ENCODE peak calls at places on chromosome 17, in six cellular contexts. N is heart right ventricle, Q is A549, O is fibroblast of the aortic adventitia, P is progenitor cell of endocrine pancreas, M is HTR-8/SVneo. U is an unnamed sample.

GRCh38 chr17:48030531-48030930 is 7.1 kb downstream of the COPZ2 start:
- DNase-seq in N (peak; percentile 44), Q (no peak), O (peak; percentile 76), P (no peak), M (no peak), U (no peak)

GRCh38 chr17:39174907-39175694 is 9.1 kb upstream of the ARL5C start:
- DNase-seq in N (peak; percentile 83), Q (peak; percentile 79), O (peak; percentile 63), P (peak; percentile 65), M (peak; percentile 84), U (no peak)

GRCh38 chr17:2837147-2837561 is 40.9 kb downstream of the RAP1GAP2 start:
- DNase-seq in N (no peak), Q (no peak), O (no peak), P (no peak), M (no peak), U (no peak)

GRCh38 chr17:28499366-28499668 is 6.8 kb upstream of the FOXN1 start:
- DNase-seq in N (no peak), Q (no peak), O (no peak), P (no peak), M (no peak), U (no peak)

GRCh38 chr17:52828621-52829020 is 670.1 kb upstream of the CA10 start:
- DNase-seq in N (no peak), Q (peak; percentile 12), O (no peak), P (no peak), M (no peak), U (no peak)

GRCh38 chr17:47948706-47949196 is 7.4 kb downstream of the PNPO start:
- DNase-seq in N (no peak), Q (peak; percentile 85), O (no peak), P (no peak), M (no peak), U (no peak)

GRCh38 chr17:57963149-57963511 is 7.9 kb upstream of the CUEDC1 start:
- DNase-seq in N (no peak), Q (no peak), O (no peak), P (no peak), M (no peak), U (no peak)

GRCh38 chr17:39813631-39814030 is 50.5 kb downstream of the IKZF3 start:
- DNase-seq in N (no peak), Q (no peak), O (no peak), P (no peak), M (no peak), U (no peak)

GRCh38 chr17:49859991-49860953 is 12.4 kb upstream of the TAC4 start:
- DNase-seq in N (no peak), Q (peak; percentile 31), O (no peak), P (no peak), M (no peak), U (no peak)

GRCh38 chr17:81101614-81102306 is 63.5 kb upstream of the PVALEF start:
- DNase-seq in N (peak; percentile 73), Q (peak; percentile 88), O (peak; percentile 71), P (peak; percentile 91), M (peak; percentile 86), U (peak; percentile 56)

GRCh38 chr17:40922239-40922638 is 15.2 kb downstream of the KRT23 start:
- DNase-seq in N (no peak), Q (peak; percentile 80), O (peak; percentile 83), P (no peak), M (peak; percentile 67), U (no peak)

GRCh38 chr17:81052199-81052997 is 17.4 kb downstream of the BAIAP2 start:
- DNase-seq in N (no peak), Q (no peak), O (no peak), P (no peak), M (no peak), U (no peak)

GRCh38 chr17:72455562-72455961 is 334.7 kb downstream of the SOX9 start:
- DNase-seq in N (no peak), Q (peak; percentile 62), O (no peak), P (no peak), M (no peak), U (no peak)

GRCh38 chr17:48187867-48188608 is 80.5 kb downstream of the SNX11 start:
- DNase-seq in N (no peak), Q (no peak), O (no peak), P (no peak), M (no peak), U (no peak)

GRCh38 chr17:1601571-1601970 is 27.1 kb downstream of the SLC43A2 start:
- DNase-seq in N (no peak), Q (no peak), O (no peak), P (no peak), M (no peak), U (no peak)

GRCh38 chr17:29835438-29836351 is 94.3 kb downstream of the SSH2 start:
- DNase-seq in N (no peak), Q (peak; percentile 13), O (peak; percentile 70), P (no peak), M (no peak), U (no peak)

GRCh38 chr17:7445011-7445927 is at the start of gene CHRNB1:
- DNase-seq in N (peak; percentile 75), Q (peak; percentile 68), O (no peak), P (peak; percentile 73), M (peak; percentile 88), U (no peak)

GRCh38 chr17:42573095-42573494 is 4.4 kb downstream of the PSMC3IP start:
- DNase-seq in N (no peak), Q (no peak), O (no peak), P (no peak), M (no peak), U (no peak)

GRCh38 chr17:38704645-38705522 is at the start of gene MLLT6:
- DNase-seq in N (peak; percentile 87), Q (peak; percentile 85), O (peak; percentile 76), P (peak; percentile 52), M (peak; percentile 80), U (no peak)

GRCh38 chr17:76772842-76773521 is 35.1 kb downstream of the MFSD11 start:
- DNase-seq in N (no peak), Q (peak; percentile 55), O (peak; percentile 79), P (no peak), M (peak; percentile 89), U (no peak)

GRCh38 chr17:45019177-45019711 is 32.2 kb downstream of the DCAKD start:
- DNase-seq in N (peak; percentile 16), Q (peak; percentile 45), O (peak; percentile 41), P (peak; percentile 47), M (peak; percentile 72), U (no peak)

GRCh38 chr17:80795090-80795609 is 196.5 kb upstream of the CHMP6 start:
- DNase-seq in N (no peak), Q (no peak), O (no peak), P (no peak), M (no peak), U (no peak)

GRCh38 chr17:7478276-7479138 is 924 bp downstream of the ZBTB4 start:
- DNase-seq in N (peak; percentile 57), Q (peak; percentile 50), O (peak; percentile 49), P (peak; percentile 28), M (peak; percentile 67), U (no peak)